ENCODE peak calls at places on chromosomes 1 and 21, in seven cellular contexts. D, Y, H, I, W, A and J are unnamed samples.

GRCh38 chr1:108691128-108691885 is 803 bp upstream of the PRPF38B start:
- DNase-seq in I (no peak), D (peak; percentile 26), W (no peak), A (no peak), H (no peak), Y (no peak), J (no peak)

GRCh38 chr1:66033781-66034180 is 241.1 kb downstream of the PDE4B start:
- DNase-seq in W (peak; percentile 55), H (no peak), A (peak; percentile 71), D (no peak), I (peak; percentile 2), Y (no peak), J (no peak)

GRCh38 chr1:19676438-19676922 is 11.8 kb downstream of the HTR6 start:
- DNase-seq in Y (peak; percentile 93), I (peak; percentile 70), H (peak; percentile 59), A (peak; percentile 98), W (peak; percentile 84), D (peak; percentile 53), J (no peak)

GRCh38 chr1:62070384-62071011 is 124.2 kb upstream of the L1TD1 start:
- DNase-seq in Y (no peak), I (peak; percentile 12), A (peak; percentile 46), H (no peak), W (peak; percentile 49), D (peak; percentile 29), J (no peak)

GRCh38 chr1:99069146-99069545 is 64.5 kb upstream of the PLPPR5 start:
- DNase-seq in Y (no peak), H (no peak), I (no peak), D (no peak), W (no peak), A (no peak), J (no peak)

GRCh38 chr1:228334226-228334935 is 72.3 kb downstream of the TRIM11 start:
- DNase-seq in H (no peak), Y (peak; percentile 70), A (peak; percentile 52), W (no peak), D (no peak), I (no peak), J (no peak)

GRCh38 chr1:30011970-30012369 is 711.4 kb downstream of the MATN1 start:
- DNase-seq in A (no peak), H (no peak), Y (no peak), W (no peak), I (no peak), D (no peak), J (no peak)

GRCh38 chr1:116496380-116496779 is 74.4 kb downstream of the CD58 start:
- DNase-seq in W (no peak), H (no peak), D (no peak), A (peak; percentile 74), Y (no peak), I (no peak), J (no peak)

GRCh38 chr1:61423643-61424042 is 301.3 kb downstream of the TM2D1 start:
- DNase-seq in W (no peak), D (no peak), I (no peak), H (no peak), A (no peak), Y (no peak), J (no peak)

GRCh38 chr1:76949503-76949902 is 82.2 kb downstream of the ST6GALNAC5 start:
- DNase-seq in I (peak; percentile 13), W (no peak), Y (no peak), D (no peak), A (no peak), H (no peak), J (no peak)

GRCh38 chr1:91948501-91949355 is 473 bp upstream of the BRDT start:
- DNase-seq in W (no peak), Y (no peak), I (no peak), H (no peak), A (peak; percentile 46), D (no peak), J (no peak)

GRCh38 chr1:153957744-153958110 is 685 bp downstream of the CRTC2 start:
- DNase-seq in Y (no peak), H (no peak), A (no peak), D (no peak), I (no peak), W (no peak), J (peak; percentile 26)

GRCh38 chr21:34795152-34796141 is 126.7 kb downstream of the CLIC6 start:
- DNase-seq in W (no peak), Y (no peak), A (peak; percentile 89), D (no peak), I (peak; percentile 53), H (no peak), J (no peak)

GRCh38 chr1:235557495-235557894 is 53.2 kb upstream of the B3GALNT2 start:
- DNase-seq in H (no peak), Y (no peak), W (no peak), D (peak; percentile 37), I (no peak), A (no peak), J (no peak)

GRCh38 chr1:34900775-34901502 is 28.5 kb downstream of the DLGAP3 start:
- DNase-seq in H (no peak), Y (no peak), D (no peak), W (peak; percentile 82), I (no peak), A (no peak), J (no peak)

GRCh38 chr1:45730075-45730779 is 20.2 kb downstream of the IPP start:
- DNase-seq in H (no peak), W (peak; percentile 44), A (no peak), I (peak; percentile 27), Y (no peak), D (no peak), J (no peak)

GRCh38 chr1:157040802-157041201 is 4.7 kb downstream of the ARHGEF11 start:
- DNase-seq in A (peak; percentile 48), I (no peak), H (no peak), D (no peak), Y (no peak), W (no peak), J (no peak)

GRCh38 chr1:101008229-101008628 is 17.4 kb downstream of the DPH5 start:
- DNase-seq in D (no peak), I (no peak), W (no peak), H (no peak), Y (no peak), A (no peak), J (no peak)

GRCh38 chr1:183932412-183932811 is 105.1 kb downstream of the COLGALT2 start:
- DNase-seq in H (peak; percentile 74), W (peak; percentile 94), A (peak; percentile 92), I (no peak), D (no peak), Y (peak; percentile 94), J (no peak)

GRCh38 chr1:90614872-90615271 is 102.2 kb downstream of the BARHL2 start:
- DNase-seq in W (no peak), I (peak; percentile 12), H (no peak), Y (no peak), D (peak; percentile 37), A (no peak), J (no peak)

GRCh38 chr1:67645495-67646144 is 39.4 kb upstream of the GADD45A start:
- DNase-seq in D (no peak), H (no peak), I (no peak), W (no peak), Y (peak; percentile 91), A (peak; percentile 22), J (no peak)

GRCh38 chr1:30322859-30323257 is 400.5 kb downstream of the MATN1 start:
- DNase-seq in H (no peak), D (no peak), I (no peak), W (peak; percentile 34), Y (peak; percentile 63), A (no peak), J (no peak)

GRCh38 chr1:209899948-209900347 is 38.1 kb upstream of the SYT14 start:
- DNase-seq in A (peak; percentile 51), H (no peak), W (no peak), Y (no peak), I (no peak), D (peak; percentile 68), J (no peak)

GRCh38 chr1:9197186-9198099 is 37.1 kb upstream of the H6PD start:
- DNase-seq in Y (no peak), I (no peak), W (no peak), D (no peak), H (no peak), A (peak; percentile 87), J (no peak)

GRCh38 chr1:22784737-22785136 is 74.1 kb downstream of the EPHB2 start:
- DNase-seq in A (no peak), H (no peak), W (no peak), D (no peak), I (no peak), Y (no peak), J (no peak)

GRCh38 chr1:1356796-1357401 is 1.5 kb downstream of the MXRA8 start:
- DNase-seq in A (peak; percentile 89), Y (no peak), I (no peak), D (no peak), H (no peak), W (no peak), J (no peak)

GRCh38 chr1:200512191-200512590 is 102.4 kb upstream of the ZNF281 start:
- DNase-seq in A (no peak), Y (no peak), W (no peak), D (no peak), I (peak; percentile 66), H (no peak), J (no peak)

GRCh38 chr1:99707535-99708142 is 58.8 kb downstream of the FRRS1 start:
- DNase-seq in I (peak; percentile 47), H (peak; percentile 75), A (peak; percentile 81), D (peak; percentile 67), W (peak; percentile 92), Y (peak; percentile 84), J (peak; percentile 19)

GRCh38 chr1:172588296-172589291 is 55.6 kb downstream of the SUCO start:
- DNase-seq in Y (no peak), D (no peak), I (peak; percentile 59), W (no peak), A (peak; percentile 72), H (no peak), J (no peak)

GRCh38 chr21:17783816-17784598 is 35.1 kb downstream of the C21orf91 start:
- DNase-seq in D (no peak), W (no peak), H (no peak), Y (no peak), I (no peak), A (no peak), J (no peak)

GRCh38 chr1:55246331-55246730 is 31.2 kb upstream of the USP24 start:
- DNase-seq in D (no peak), I (no peak), H (no peak), W (no peak), Y (no peak), A (no peak), J (no peak)

GRCh38 chr1:232403017-232403714 is 226.8 kb downstream of the SIPA1L2 start:
- DNase-seq in Y (no peak), H (no peak), D (no peak), W (no peak), I (no peak), A (no peak), J (no peak)

GRCh38 chr1:50978852-50979781 is 9.1 kb downstream of the CDKN2C start:
- DNase-seq in A (no peak), Y (no peak), I (no peak), H (peak; percentile 28), W (peak; percentile 49), D (no peak), J (no peak)

GRCh38 chr1:15305366-15305765 is 58.3 kb downstream of the FHAD1 start:
- DNase-seq in H (no peak), A (no peak), I (no peak), W (no peak), D (no peak), Y (no peak), J (no peak)

GRCh38 chr1:3876716-3877115 is 19.4 kb downstream of the DFFB start:
- DNase-seq in D (no peak), W (no peak), A (no peak), Y (no peak), H (no peak), I (no peak), J (no peak)

GRCh38 chr1:65066766-65067490 is 81.1 kb upstream of the AK4 start:
- DNase-seq in Y (peak; percentile 97), W (peak; percentile 96), A (peak; percentile 98), D (peak; percentile 77), I (peak; percentile 46), H (peak; percentile 94), J (peak; percentile 73)

GRCh38 chr1:147613506-147613905 is 56.8 kb downstream of the ACP6 start:
- DNase-seq in W (no peak), A (no peak), H (no peak), I (no peak), Y (no peak), D (no peak), J (no peak)

GRCh38 chr1:12132078-12132477 is 34.7 kb upstream of the TNFRSF1B start:
- DNase-seq in H (no peak), Y (no peak), D (no peak), W (no peak), A (peak; percentile 84), I (peak; percentile 81), J (no peak)